ENCODE peak calls at places on chromosome 3, in seven cellular contexts. W is activated T-helper 1 cell treated with anti-CD3 and anti-CD28 coated beads, Interleukin-2, amount 50 U/mL, for 16 hours; F is SHP77 treated with DMSO at 0.1 percent for 48 hours; Q is upper lobe of right lung; Z is cardiac fibroblast; D is M059J; T is left cardiac atrium. Y is an unnamed sample.
A peak's percentile ranks its signal among the peaks of the same experiment; 100 is the strongest.

GRCh38 chr3:195209836-195210551 is 61.0 kb downstream of the XXYLT1 start:
- DNase-seq in T (peak; percentile 64), F (peak; percentile 27), Z (peak; percentile 81), W (no peak), D (no peak), Q (peak; percentile 68), Y (peak; percentile 68)

GRCh38 chr3:112376413-112376812 is 43.5 kb downstream of the CD200 start:
- DNase-seq in F (no peak), W (no peak), Q (no peak), D (no peak), T (no peak), Z (peak; percentile 57), Y (no peak)

GRCh38 chr3:67704322-67704721 is 49.9 kb upstream of the SUCLG2 start:
- DNase-seq in T (no peak), F (no peak), Q (no peak), W (no peak), D (no peak), Z (no peak), Y (no peak)

GRCh38 chr3:10515396-10515795 is 10.0 kb upstream of the ATP2B2 start:
- DNase-seq in W (no peak), F (no peak), T (no peak), Z (no peak), Q (peak; percentile 27), D (no peak), Y (no peak)

GRCh38 chr3:181103605-181104004 is 114.1 kb upstream of the DNAJC19 start:
- DNase-seq in Q (no peak), T (no peak), F (peak; percentile 2), D (peak; percentile 10), Z (no peak), W (no peak), Y (peak; percentile 1)

GRCh38 chr3:71512000-71512399 is 71.5 kb downstream of the FOXP1 start:
- DNase-seq in F (no peak), W (no peak), D (no peak), Q (no peak), T (no peak), Z (no peak), Y (no peak)

GRCh38 chr3:98110191-98110908 is 20.2 kb upstream of the OR5H1 start:
- DNase-seq in Z (no peak), Q (no peak), F (no peak), T (no peak), W (no peak), D (peak; percentile 46), Y (no peak)

GRCh38 chr3:175224051-175224450 is 364.9 kb downstream of the NAALADL2 start:
- DNase-seq in T (peak; percentile 64), W (no peak), Z (peak; percentile 23), D (no peak), F (peak; percentile 25), Q (no peak), Y (no peak)

GRCh38 chr3:187955076-187955952 is 198.6 kb upstream of the LPP start:
- DNase-seq in F (no peak), D (peak; percentile 96), Z (peak; percentile 91), T (peak; percentile 32), W (no peak), Q (no peak), Y (peak; percentile 88)

GRCh38 chr3:118408431-118408830 is 626.2 kb downstream of the IGSF11 start:
- DNase-seq in D (peak; percentile 25), Z (no peak), W (no peak), Q (no peak), F (no peak), T (no peak), Y (no peak)

GRCh38 chr3:129323651-129324294 is 45.1 kb downstream of the HMCES start:
- DNase-seq in Q (no peak), D (no peak), W (no peak), F (no peak), Z (no peak), T (no peak), Y (no peak)

GRCh38 chr3:16441306-16441898 is 72.1 kb downstream of the RFTN1 start:
- DNase-seq in T (no peak), D (peak; percentile 47), W (no peak), Z (peak; percentile 48), F (no peak), Q (no peak), Y (no peak)

GRCh38 chr3:133944641-133945441 is 49.2 kb upstream of the RAB6B start:
- DNase-seq in T (peak; percentile 63), D (peak; percentile 100), Q (no peak), W (no peak), F (no peak), Z (peak; percentile 92), Y (peak; percentile 84)

GRCh38 chr3:62567097-62568021 is 194.0 kb upstream of the FEZF2 start:
- DNase-seq in W (no peak), Q (peak; percentile 69), T (peak; percentile 60), D (peak; percentile 58), F (no peak), Z (peak; percentile 94), Y (peak; percentile 79)

GRCh38 chr3:58323795-58324674 is 8.7 kb upstream of the PXK start:
- DNase-seq in F (no peak), W (no peak), D (no peak), T (no peak), Z (no peak), Q (no peak), Y (no peak)

GRCh38 chr3:168049366-168049974 is 46.3 kb downstream of the GOLIM4 start:
- DNase-seq in Z (peak; percentile 59), T (no peak), D (no peak), W (no peak), Q (no peak), F (no peak), Y (no peak)

GRCh38 chr3:191123231-191123630 is 75.8 kb upstream of the OSTN start:
- DNase-seq in F (no peak), Z (no peak), D (no peak), Q (no peak), W (no peak), T (no peak), Y (no peak)

GRCh38 chr3:10432931-10433330 is 72.5 kb downstream of the ATP2B2 start:
- DNase-seq in W (no peak), D (no peak), T (no peak), Z (no peak), F (no peak), Q (no peak), Y (no peak)

GRCh38 chr3:73479325-73479724 is 145.4 kb downstream of the PDZRN3 start:
- DNase-seq in Q (no peak), T (no peak), D (no peak), F (no peak), W (no peak), Z (no peak), Y (no peak)

GRCh38 chr3:133857767-133858166 is 37.9 kb downstream of the RAB6B start:
- DNase-seq in D (no peak), Z (no peak), T (no peak), F (no peak), Q (peak; percentile 52), W (no peak), Y (no peak)

GRCh38 chr3:73707772-73708171 is 83.0 kb upstream of the PDZRN3 start:
- DNase-seq in Z (peak; percentile 49), W (no peak), T (no peak), D (no peak), F (no peak), Q (no peak), Y (peak; percentile 22)

GRCh38 chr3:167225821-167226220 is 154.3 kb downstream of the ZBBX start:
- DNase-seq in W (no peak), D (no peak), T (no peak), Q (no peak), Z (no peak), F (no peak), Y (no peak)

GRCh38 chr3:115321396-115321795 is 174.3 kb upstream of the ZBTB20 start:
- DNase-seq in W (no peak), D (peak; percentile 87), F (peak; percentile 19), Q (no peak), T (no peak), Z (peak; percentile 46), Y (peak; percentile 58)

GRCh38 chr3:121855555-121855954 is 20.5 kb downstream of the EAF2 start:
- DNase-seq in F (no peak), T (no peak), W (no peak), Q (no peak), D (peak; percentile 20), Z (peak; percentile 12), Y (no peak)

GRCh38 chr3:183533410-183534132 is 21.9 kb downstream of the KLHL6 start:
- DNase-seq in T (no peak), D (no peak), F (no peak), Q (no peak), Z (no peak), W (no peak), Y (no peak)

GRCh38 chr3:144028798-144029411 is 57.3 kb downstream of the DIPK2A start:
- DNase-seq in F (no peak), T (no peak), Q (no peak), D (no peak), W (no peak), Z (no peak), Y (no peak)

GRCh38 chr3:123660900-123661299 is 76.0 kb upstream of the HACD2 start:
- DNase-seq in Q (peak; percentile 94), W (no peak), Z (peak; percentile 99), F (no peak), T (peak; percentile 94), D (peak; percentile 94), Y (peak; percentile 89)

GRCh38 chr3:8001712-8002111 is 499.9 kb upstream of the LMCD1 start:
- DNase-seq in Q (no peak), Z (no peak), F (no peak), D (no peak), W (no peak), T (peak; percentile 34), Y (no peak)

GRCh38 chr3:18438586-18438985 is 13.4 kb upstream of the SATB1 start:
- DNase-seq in D (no peak), W (no peak), F (no peak), Q (peak; percentile 59), T (no peak), Z (no peak), Y (no peak)

Y was measured in EL.